ENCODE peak calls at places on chromosomes 13 and 19, in nine cellular contexts. G, W, K, A, R, H, L, X and B are unnamed samples.

GRCh38 chr19:48644839-48645651 is 942 bp downstream of the CA11 start:
- DNase-seq in R (peak), H (peak), A (peak), L (peak), K (peak), X (peak), W (peak), G (peak), B (peak)

GRCh38 chr13:38753878-38754277 is 67.0 kb downstream of the FREM2 start:
- DNase-seq in R (no peak), K (no peak), X (no peak), H (no peak), W (peak), G (no peak), A (no peak), L (no peak), B (no peak)

GRCh38 chr19:51375504-51376221 is 3.2 kb upstream of the NKG7 start:
- DNase-seq in W (no peak), G (no peak), A (no peak), H (no peak), L (no peak), R (no peak), X (no peak), K (no peak), B (no peak)

GRCh38 chr19:15417699-15418098 is 1.1 kb downstream of the AKAP8L start:
- DNase-seq in L (no peak), X (no peak), A (no peak), W (no peak), K (no peak), G (peak), R (peak), H (no peak), B (no peak)

GRCh38 chr13:37492741-37493514 is 105.6 kb downstream of the POSTN start:
- DNase-seq in K (no peak), X (no peak), R (peak), L (no peak), W (no peak), A (peak), G (no peak), H (peak), B (peak)

GRCh38 chr19:29670255-29670654 is 5.0 kb downstream of the PLEKHF1 start:
- DNase-seq in K (no peak), H (no peak), G (no peak), R (no peak), W (no peak), A (no peak), L (no peak), X (no peak), B (no peak)

GRCh38 chr19:34556500-34556899 is 74.9 kb downstream of the WTIP start:
- DNase-seq in W (peak), L (no peak), K (no peak), A (no peak), X (no peak), H (peak), R (peak), G (peak), B (no peak)

GRCh38 chr13:51542358-51542972 is 41.8 kb upstream of the WDFY2 start:
- DNase-seq in L (no peak), A (peak), W (peak), K (no peak), G (no peak), X (no peak), H (no peak), R (no peak), B (no peak)

GRCh38 chr19:9037415-9038062 is 27.3 kb upstream of the MUC16 start:
- DNase-seq in K (no peak), R (no peak), A (no peak), H (no peak), X (no peak), G (no peak), L (no peak), W (no peak), B (no peak)

GRCh38 chr13:28650284-28650683 is 8.6 kb upstream of the POMP start:
- DNase-seq in L (no peak), G (no peak), W (no peak), H (no peak), A (peak), R (peak), K (no peak), X (no peak), B (peak)

GRCh38 chr13:111267784-111268183 is 52.7 kb upstream of the TEX29 start:
- DNase-seq in H (no peak), R (peak), G (no peak), W (no peak), X (no peak), A (peak), L (no peak), K (no peak), B (no peak)

GRCh38 chr19:14347999-14348889 is 33.0 kb upstream of the ADGRE5 start:
- DNase-seq in A (peak), W (peak), X (peak), K (peak), L (peak), G (peak), R (peak), H (peak), B (no peak)

GRCh38 chr13:113209336-113209879 is at the start of gene CUL4A:
- DNase-seq in W (peak), X (peak), L (no peak), K (peak), H (peak), G (no peak), A (peak), R (peak), B (peak)

GRCh38 chr13:113210834-113211233 is 1.4 kb downstream of the CUL4A start:
- DNase-seq in X (no peak), A (no peak), G (no peak), H (no peak), K (no peak), L (no peak), R (no peak), W (no peak), B (no peak)

GRCh38 chr13:113209880-113210421 is 538 bp downstream of the CUL4A start:
- DNase-seq in W (peak), L (peak), R (peak), X (peak), G (peak), K (peak), H (peak), A (peak), B (peak)

GRCh38 chr13:113208424-113209335 is at the start of gene PCID2:
- DNase-seq in R (peak), A (peak), K (peak), W (peak), H (peak), G (peak), X (peak), L (peak), B (peak)

DNA sequence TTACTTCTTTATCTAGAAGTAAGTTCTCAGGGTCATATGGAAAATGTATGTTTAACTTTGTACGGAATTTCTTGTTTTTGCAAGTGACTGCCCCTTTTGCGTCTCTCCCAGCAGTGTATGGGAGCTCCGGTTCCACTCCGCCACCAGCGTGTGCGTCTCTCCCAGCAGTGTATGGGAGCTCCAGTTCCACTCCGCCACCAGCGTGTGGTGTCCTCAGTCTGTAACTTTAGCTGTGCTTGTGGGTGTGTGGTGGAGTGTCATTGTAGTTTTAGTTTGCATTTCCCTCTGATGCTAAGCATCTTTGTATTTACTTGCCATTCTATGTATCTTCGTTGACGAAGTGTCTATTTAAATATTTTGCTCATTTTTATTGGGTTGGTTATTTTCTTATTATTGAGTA is 2.4 kb downstream of the CUL4A start:
- DNase-seq in R (no peak), A (no peak), K (no peak), H (no peak), L (no peak), G (no peak), X (peak), W (peak), B (no peak)
- TF ChIP-seq CTCF in R (peak), A (no peak), K (no peak), H (peak), L (no peak), G (no peak), X (no peak), W (no peak), B (peak)

DNA sequence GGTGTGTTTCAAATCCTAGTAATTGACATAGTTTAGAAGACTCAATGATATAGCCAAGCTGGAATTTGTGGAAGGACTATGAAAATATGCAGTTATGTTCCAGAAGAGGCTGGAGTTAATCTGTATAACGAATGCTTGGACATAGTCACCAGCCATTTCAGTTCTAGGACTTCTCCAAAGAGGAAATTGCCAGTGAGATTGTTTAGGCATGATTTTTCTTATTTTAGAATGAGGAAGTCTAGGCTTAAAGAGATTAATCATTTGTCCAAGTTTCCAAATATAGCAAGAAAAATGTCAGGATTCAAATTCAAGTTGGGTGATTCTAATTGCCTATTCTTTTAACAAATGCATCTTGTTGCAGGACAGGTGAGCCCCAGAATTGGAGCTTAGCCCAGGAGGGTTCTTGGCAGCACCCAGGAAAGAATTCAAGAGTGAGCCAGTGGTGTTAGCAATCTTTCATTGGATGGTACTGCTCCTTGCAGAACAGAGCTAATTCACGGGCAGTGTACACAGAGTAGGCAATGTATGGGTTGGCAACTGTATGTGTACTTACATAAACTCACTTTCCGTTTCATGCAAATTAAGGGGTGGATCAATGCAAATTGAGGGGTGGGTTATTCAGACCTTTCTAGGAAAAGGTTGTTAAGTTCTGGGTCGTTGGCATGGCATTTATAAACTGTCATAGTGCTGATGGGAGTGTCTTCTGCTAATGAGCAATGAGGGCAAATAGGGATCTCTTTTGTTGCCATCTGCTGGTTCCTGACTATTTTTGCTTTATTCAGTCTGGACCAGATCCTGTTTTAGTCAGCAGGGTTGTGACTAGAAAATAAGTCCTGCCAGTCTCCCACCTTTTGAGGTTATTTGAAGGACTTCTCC is 763.2 kb upstream of the SLITRK1 start:
- DNase-seq in K (no peak), H (peak), L (no peak), G (no peak), W (no peak), R (peak), X (no peak), A (no peak), B (peak)
- TF ChIP-seq CTCF in K (no peak), H (no peak), L (no peak), G (no peak), W (no peak), R (no peak), X (no peak), A (no peak), B (peak)

GRCh38 chr19:16737909-16738308 is 18.3 kb downstream of the NWD1 start:
- DNase-seq in H (no peak), R (peak), L (no peak), G (no peak), K (no peak), X (no peak), W (no peak), A (peak), B (no peak)

GRCh38 chr19:16736709-16737108 is 17.1 kb downstream of the NWD1 start:
- DNase-seq in L (no peak), K (no peak), H (no peak), W (no peak), A (peak), R (peak), X (no peak), G (no peak), B (no peak)

GRCh38 chr19:16741084-16741483 is 21.4 kb downstream of the NWD1 start:
- DNase-seq in A (no peak), K (no peak), X (no peak), W (no peak), G (no peak), H (no peak), R (no peak), L (no peak), B (no peak)

DNA sequence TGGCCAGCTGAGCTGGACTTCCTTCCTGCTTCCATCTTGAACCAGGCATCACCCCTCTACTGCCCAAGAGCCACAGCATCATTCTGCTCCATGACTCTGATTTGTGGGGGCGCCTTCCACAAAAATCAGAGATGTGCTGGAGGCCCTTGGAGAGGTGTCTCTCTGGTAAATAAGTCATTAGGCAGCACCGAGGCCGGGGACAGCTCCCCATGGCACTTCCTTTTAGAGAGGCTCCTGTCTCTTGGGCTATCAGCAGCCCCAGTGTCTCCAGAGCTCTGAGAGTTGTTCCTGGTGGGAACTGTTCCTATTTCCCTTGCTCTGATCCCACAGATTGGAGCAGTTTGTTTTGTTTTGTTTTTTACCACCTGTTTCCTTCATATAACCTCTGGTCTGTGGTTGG is 19.9 kb downstream of the NWD1 start:
- DNase-seq in X (no peak), W (peak), A (no peak), K (no peak), H (no peak), R (peak), L (no peak), G (no peak), B (no peak)
- TF ChIP-seq CTCF in X (no peak), W (no peak), A (no peak), K (no peak), H (no peak), R (no peak), L (no peak), G (no peak), B (no peak)

DNA sequence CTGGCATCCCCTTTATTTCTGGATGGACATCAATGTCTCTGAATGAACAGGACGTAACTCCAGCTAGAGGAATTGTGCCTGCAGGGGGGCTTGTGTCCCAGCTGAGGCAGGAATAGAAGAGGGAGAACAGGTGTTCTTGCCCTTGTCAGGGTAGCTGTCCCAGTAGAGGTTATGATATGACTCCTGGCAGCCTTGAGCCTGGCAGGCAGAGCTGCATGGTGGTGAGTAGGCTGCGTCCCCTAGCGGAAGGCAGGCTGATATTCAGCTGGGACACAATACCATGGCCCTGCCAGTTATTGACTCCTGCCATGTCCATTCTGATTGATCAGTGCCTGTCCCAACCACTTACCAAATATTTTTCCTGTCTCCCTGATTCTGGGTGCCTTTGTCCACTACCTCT is 197.2 kb downstream of the RAP2A start:
- DNase-seq in K (no peak), W (peak), L (no peak), H (no peak), A (no peak), R (no peak), X (no peak), G (no peak), B (no peak)
- TF ChIP-seq CTCF in K (no peak), W (no peak), L (no peak), H (no peak), A (peak), R (no peak), X (no peak), G (no peak), B (peak)